ENCODE peak calls at places on chromosome 17, in nine cellular contexts. W is breast epithelium, H is M059J, U is heart left ventricle, J is body of pancreas, I is IMR-90, E is NCI-H1105 treated with DMSO at 0.1 percent for 48 hours, Q is hepatic stellate cell, X is left lung. L is an unnamed sample.

GRCh38 chr17:16504974-16505373 is 13.0 kb upstream of the LRRC75A start:
- DNase-seq in W (no peak), H (no peak), U (no peak), J (no peak), I (no peak), E (no peak), Q (no peak), X (no peak), L (no peak)

GRCh38 chr17:12107905-12108304 is 87.2 kb downstream of the MAP2K4 start:
- DNase-seq in W (no peak), H (peak), U (no peak), J (no peak), I (peak), E (no peak), Q (no peak), X (no peak), L (no peak)

GRCh38 chr17:28712037-28712704 is 483 bp upstream of the PROCA1 start:
- DNase-seq in W (no peak), H (no peak), U (peak), J (no peak), I (no peak), E (no peak), Q (no peak), X (peak), L (peak)

GRCh38 chr17:41782142-41782541 is 4.4 kb downstream of the JUP start:
- DNase-seq in W (no peak), H (no peak), U (peak), J (peak), I (no peak), E (no peak), Q (no peak), X (no peak), L (no peak)

GRCh38 chr17:28756025-28756804 is 12.4 kb downstream of the TRAF4 start:
- DNase-seq in W (peak), H (no peak), U (no peak), J (no peak), I (no peak), E (no peak), Q (no peak), X (no peak), L (no peak)

GRCh38 chr17:42920106-42920900 is 19.7 kb downstream of the G6PC1 start:
- DNase-seq in W (no peak), H (no peak), U (no peak), J (peak), I (no peak), E (no peak), Q (no peak), X (no peak), L (no peak)

GRCh38 chr17:43515641-43516040 is 30.5 kb downstream of the ETV4 start:
- DNase-seq in W (no peak), H (peak), U (no peak), J (no peak), I (no peak), E (no peak), Q (no peak), X (no peak), L (no peak)

GRCh38 chr17:73867056-73867455 is 222.8 kb upstream of the SDK2 start:
- DNase-seq in W (no peak), H (no peak), U (no peak), J (no peak), I (no peak), E (no peak), Q (no peak), X (no peak), L (no peak)

GRCh38 chr17:79609616-79610150 is 1.2 kb downstream of the RBFOX3 start:
- DNase-seq in W (no peak), H (no peak), U (no peak), J (no peak), I (no peak), E (no peak), Q (no peak), X (no peak), L (no peak)

L was measured in GM10248.